ENCODE peak calls at places on chromosomes 7 and 10, in eight cellular contexts. One of them, this sample, is unnamed. For H3K27me3, the result is how much of the 10 kb centered on the place peaks cover.

GRCh38 chr7:18521945-18522566 is 26.5 kb downstream of the HDAC9 start:
- DNase-seq in lower lobe of right lung: no peak
- DNase-seq in suprapubic skin: no peak
- DNase-seq in hepatocyte: no peak
- DNase-seq in heart right ventricle: no peak
- DNase-seq in sigmoid colon: no peak
- DNase-seq in PC-3: no peak
- DNase-seq in endothelial cell of umbilical vein: no peak
- DNase-seq in this sample: no peak

GRCh38 chr7:43112088-43112940 is at the start of gene HECW1:
- DNase-seq in sigmoid colon: no peak
- DNase-seq in endothelial cell of umbilical vein: no peak
- DNase-seq in hepatocyte: no peak
- DNase-seq in suprapubic skin: no peak
- DNase-seq in lower lobe of right lung: no peak
- DNase-seq in PC-3: no peak
- DNase-seq in heart right ventricle: peak
- DNase-seq in this sample: no peak

GRCh38 chr10:35394411-35394851 is 58.1 kb downstream of the CCNY start:
- DNase-seq in hepatocyte: no peak
- DNase-seq in suprapubic skin: no peak
- DNase-seq in PC-3: no peak
- DNase-seq in endothelial cell of umbilical vein: peak
- DNase-seq in heart right ventricle: no peak
- DNase-seq in sigmoid colon: no peak
- DNase-seq in lower lobe of right lung: peak
- DNase-seq in this sample: no peak

GRCh38 chr7:78794101-78794500 is 659.4 kb downstream of the MAGI2 start:
- DNase-seq in PC-3: no peak
- DNase-seq in heart right ventricle: no peak
- DNase-seq in suprapubic skin: no peak
- DNase-seq in lower lobe of right lung: no peak
- DNase-seq in sigmoid colon: no peak
- DNase-seq in hepatocyte: no peak
- DNase-seq in endothelial cell of umbilical vein: no peak
- DNase-seq in this sample: no peak

GRCh38 chr7:114843102-114843501 is 78.8 kb upstream of the MDFIC start:
- DNase-seq in suprapubic skin: no peak
- DNase-seq in heart right ventricle: no peak
- DNase-seq in endothelial cell of umbilical vein: no peak
- DNase-seq in sigmoid colon: no peak
- DNase-seq in PC-3: no peak
- DNase-seq in lower lobe of right lung: no peak
- DNase-seq in hepatocyte: no peak
- DNase-seq in this sample: no peak

GRCh38 chr10:4073912-4074311 is 288.9 kb upstream of the KLF6 start:
- DNase-seq in lower lobe of right lung: no peak
- DNase-seq in hepatocyte: no peak
- DNase-seq in heart right ventricle: peak
- DNase-seq in endothelial cell of umbilical vein: peak
- DNase-seq in sigmoid colon: no peak
- DNase-seq in PC-3: no peak
- DNase-seq in suprapubic skin: no peak
- DNase-seq in this sample: no peak

GRCh38 chr10:70296406-70296899 is 12.6 kb upstream of the NPFFR1 start:
- DNase-seq in heart right ventricle: peak
- DNase-seq in endothelial cell of umbilical vein: peak
- DNase-seq in hepatocyte: peak
- DNase-seq in PC-3: peak
- DNase-seq in lower lobe of right lung: peak
- DNase-seq in suprapubic skin: peak
- DNase-seq in sigmoid colon: peak
- DNase-seq in this sample: no peak

GRCh38 chr7:41280491-41280890 is 422.4 kb downstream of the INHBA start:
- DNase-seq in hepatocyte: no peak
- DNase-seq in sigmoid colon: no peak
- DNase-seq in PC-3: no peak
- DNase-seq in lower lobe of right lung: no peak
- DNase-seq in endothelial cell of umbilical vein: no peak
- DNase-seq in suprapubic skin: no peak
- DNase-seq in heart right ventricle: no peak
- DNase-seq in this sample: no peak

GRCh38 chr7:87328281-87328680 is 17.2 kb upstream of the CROT start:
- DNase-seq in sigmoid colon: no peak
- DNase-seq in lower lobe of right lung: no peak
- DNase-seq in PC-3: no peak
- DNase-seq in heart right ventricle: no peak
- DNase-seq in endothelial cell of umbilical vein: no peak
- DNase-seq in hepatocyte: no peak
- DNase-seq in suprapubic skin: no peak
- DNase-seq in this sample: no peak

GRCh38 chr7:30755384-30756154 is 3.6 kb downstream of the INMT start:
- DNase-seq in heart right ventricle: peak
- DNase-seq in hepatocyte: no peak
- DNase-seq in lower lobe of right lung: no peak
- DNase-seq in endothelial cell of umbilical vein: no peak
- DNase-seq in PC-3: no peak
- DNase-seq in sigmoid colon: peak
- DNase-seq in suprapubic skin: no peak
- DNase-seq in this sample: no peak

GRCh38 chr10:122492955-122493597 is 31.7 kb downstream of the HTRA1 start:
- DNase-seq in lower lobe of right lung: peak
- DNase-seq in PC-3: no peak
- DNase-seq in suprapubic skin: no peak
- DNase-seq in hepatocyte: peak
- DNase-seq in heart right ventricle: no peak
- DNase-seq in sigmoid colon: peak
- DNase-seq in endothelial cell of umbilical vein: no peak
- DNase-seq in this sample: no peak

GRCh38 chr10:104643023-104643663 is 2.1 kb downstream of the SORCS3 start:
- DNase-seq in sigmoid colon: no peak
- DNase-seq in suprapubic skin: no peak
- DNase-seq in PC-3: no peak
- DNase-seq in lower lobe of right lung: no peak
- DNase-seq in endothelial cell of umbilical vein: no peak
- DNase-seq in heart right ventricle: no peak
- DNase-seq in hepatocyte: no peak
- DNase-seq in this sample: no peak
- TF ChIP-seq CTCF in sigmoid colon: no peak
- TF ChIP-seq CTCF in suprapubic skin: no peak
- TF ChIP-seq CTCF in PC-3: no peak
- TF ChIP-seq CTCF in lower lobe of right lung: no peak
- TF ChIP-seq CTCF in endothelial cell of umbilical vein: no peak
- TF ChIP-seq CTCF in heart right ventricle: no peak
- TF ChIP-seq CTCF in hepatocyte: no peak
- TF ChIP-seq CTCF in this sample: no peak

DNA sequence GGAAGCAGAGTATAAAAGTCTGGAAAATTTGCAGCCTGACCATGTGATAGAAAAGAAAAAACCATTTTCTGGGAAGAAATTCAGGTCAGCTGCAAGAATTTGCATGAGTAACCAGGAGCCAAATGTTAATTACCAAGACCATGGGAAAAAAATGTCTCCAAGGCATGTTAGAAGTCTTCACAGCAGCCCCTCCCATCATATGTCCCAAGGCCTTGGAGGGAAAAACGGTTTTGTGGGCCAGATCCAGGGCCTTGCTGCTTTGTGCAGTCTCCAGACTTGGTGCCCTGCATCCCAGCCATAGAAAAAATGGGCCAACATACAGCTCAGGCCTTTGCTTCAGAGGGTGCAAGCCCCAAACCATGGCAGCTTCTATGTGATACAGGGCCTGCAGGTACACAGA is 1019.6 kb upstream of the SORCS1 start:
- DNase-seq in sigmoid colon: no peak
- DNase-seq in PC-3: no peak
- DNase-seq in hepatocyte: no peak
- DNase-seq in suprapubic skin: no peak
- DNase-seq in endothelial cell of umbilical vein: no peak
- DNase-seq in lower lobe of right lung: no peak
- DNase-seq in heart right ventricle: no peak
- DNase-seq in this sample: no peak
- H3K27me3 ChIP-seq in sigmoid colon: under half
- H3K27me3 ChIP-seq in PC-3: under half
- H3K27me3 ChIP-seq in hepatocyte: under half
- H3K27me3 ChIP-seq in suprapubic skin: under half
- H3K27me3 ChIP-seq in endothelial cell of umbilical vein: under half
- H3K27me3 ChIP-seq in lower lobe of right lung: under half
- H3K27me3 ChIP-seq in heart right ventricle: under half
- H3K27me3 ChIP-seq in this sample: under half

DNA sequence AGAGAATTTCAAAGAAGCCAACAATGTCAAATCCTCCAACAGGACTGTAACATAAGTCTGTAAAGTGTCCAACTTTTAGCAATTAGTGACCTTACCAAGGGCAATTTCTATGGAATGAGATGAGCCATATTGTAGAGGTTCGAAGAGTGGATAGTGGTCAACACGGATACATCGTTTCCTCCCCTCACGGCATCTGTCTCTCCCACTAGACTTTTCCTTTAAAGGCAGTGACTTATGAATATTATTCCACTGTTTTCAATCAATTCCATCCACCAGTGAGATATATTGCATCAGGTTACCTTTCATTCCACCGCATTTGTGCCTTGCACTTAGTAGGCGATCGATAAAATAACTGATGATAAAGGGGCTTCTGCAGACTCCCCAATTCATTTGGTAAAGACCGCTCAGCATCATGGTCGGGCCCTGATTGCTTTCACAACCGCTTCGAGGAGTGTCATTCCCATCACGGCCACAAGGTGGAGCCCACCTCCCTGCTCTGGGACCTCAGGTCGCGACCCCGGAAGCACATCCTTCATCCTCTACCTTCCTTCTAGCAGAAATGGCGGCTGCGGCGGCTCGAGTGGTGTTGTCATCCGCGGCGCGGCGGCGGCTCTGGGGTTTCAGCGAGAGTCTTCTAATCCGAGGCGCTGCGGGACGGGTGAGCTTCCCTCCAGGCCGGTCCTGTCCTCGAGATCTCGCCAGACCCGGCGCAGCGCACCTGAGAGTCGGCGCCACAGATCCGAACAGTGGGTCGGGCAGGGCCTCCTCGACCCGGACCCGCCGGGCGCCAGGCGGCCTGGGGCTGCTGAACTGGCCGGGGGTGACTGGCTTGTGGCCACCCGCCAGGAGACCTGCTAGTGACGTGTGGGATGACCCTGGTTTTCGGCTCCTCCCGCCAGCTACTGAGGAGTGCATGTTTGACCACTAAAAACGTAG is at the start of gene PMPCB:
- DNase-seq in sigmoid colon: peak
- DNase-seq in lower lobe of right lung: peak
- DNase-seq in hepatocyte: peak
- DNase-seq in heart right ventricle: peak
- DNase-seq in PC-3: peak
- DNase-seq in suprapubic skin: peak
- DNase-seq in endothelial cell of umbilical vein: peak
- DNase-seq in this sample: peak
- H3K27ac ChIP-seq in sigmoid colon: peak
- H3K27ac ChIP-seq in lower lobe of right lung: peak
- H3K27ac ChIP-seq in hepatocyte: peak
- H3K27ac ChIP-seq in heart right ventricle: peak
- H3K27ac ChIP-seq in PC-3: peak
- H3K27ac ChIP-seq in suprapubic skin: peak
- H3K27ac ChIP-seq in endothelial cell of umbilical vein: peak
- H3K27ac ChIP-seq in this sample: peak

GRCh38 chr10:12947741-12948140 is 53.8 kb downstream of the CCDC3 start:
- DNase-seq in hepatocyte: no peak
- DNase-seq in lower lobe of right lung: no peak
- DNase-seq in heart right ventricle: no peak
- DNase-seq in endothelial cell of umbilical vein: no peak
- DNase-seq in PC-3: no peak
- DNase-seq in sigmoid colon: no peak
- DNase-seq in suprapubic skin: no peak
- DNase-seq in this sample: no peak

GRCh38 chr10:12950583-12951128 is 50.9 kb downstream of the CCDC3 start:
- DNase-seq in lower lobe of right lung: no peak
- DNase-seq in heart right ventricle: no peak
- DNase-seq in endothelial cell of umbilical vein: no peak
- DNase-seq in sigmoid colon: no peak
- DNase-seq in hepatocyte: no peak
- DNase-seq in suprapubic skin: no peak
- DNase-seq in PC-3: no peak
- DNase-seq in this sample: no peak

GRCh38 chr10:12945709-12946359 is 55.7 kb downstream of the CCDC3 start:
- DNase-seq in endothelial cell of umbilical vein: no peak
- DNase-seq in sigmoid colon: no peak
- DNase-seq in hepatocyte: no peak
- DNase-seq in lower lobe of right lung: no peak
- DNase-seq in suprapubic skin: no peak
- DNase-seq in heart right ventricle: no peak
- DNase-seq in PC-3: no peak
- DNase-seq in this sample: no peak

GRCh38 chr10:12946372-12946771 is 55.1 kb downstream of the CCDC3 start:
- DNase-seq in lower lobe of right lung: no peak
- DNase-seq in hepatocyte: no peak
- DNase-seq in endothelial cell of umbilical vein: no peak
- DNase-seq in PC-3: no peak
- DNase-seq in heart right ventricle: no peak
- DNase-seq in sigmoid colon: no peak
- DNase-seq in suprapubic skin: no peak
- DNase-seq in this sample: no peak

GRCh38 chr10:12949248-12949647 is 52.3 kb downstream of the CCDC3 start:
- DNase-seq in PC-3: no peak
- DNase-seq in heart right ventricle: no peak
- DNase-seq in sigmoid colon: no peak
- DNase-seq in hepatocyte: no peak
- DNase-seq in suprapubic skin: no peak
- DNase-seq in lower lobe of right lung: no peak
- DNase-seq in endothelial cell of umbilical vein: no peak
- DNase-seq in this sample: no peak
- TF ChIP-seq CTCF in PC-3: no peak
- TF ChIP-seq CTCF in heart right ventricle: no peak
- TF ChIP-seq CTCF in sigmoid colon: no peak
- TF ChIP-seq CTCF in hepatocyte: peak
- TF ChIP-seq CTCF in suprapubic skin: no peak
- TF ChIP-seq CTCF in lower lobe of right lung: no peak
- TF ChIP-seq CTCF in endothelial cell of umbilical vein: no peak
- TF ChIP-seq CTCF in this sample: no peak

This sample was measured in CD4-positive, alpha-beta T cell.